ENCODE peak calls at places on chromosomes 2 and 18, in nine cellular contexts. G is A549, T is HepG2, V is stomach, L is suprapubic skin, R is K562, I is tibial nerve, H is GM12878, E is transverse colon. A is an unnamed sample. For H3K4me1, the result is how much of the 10 kb centered on the place peaks cover.

GRCh38 chr2:119311371-119311770 is 55.3 kb downstream of the C2orf76 start:
- DNase-seq in G (no peak), T (no peak), V (no peak), L (no peak), R (no peak), I (no peak), H (no peak), E (no peak), A (no peak)

GRCh38 chr18:7415081-7415894 is 151.8 kb upstream of the PTPRM start:
- DNase-seq in G (no peak), T (no peak), V (no peak), L (peak), R (no peak), I (no peak), H (no peak), E (no peak), A (no peak)

GRCh38 chr18:23272498-23273232 is 137.4 kb downstream of the CABLES1 start:
- DNase-seq in G (no peak), T (no peak), V (no peak), L (no peak), R (no peak), I (no peak), H (no peak), E (no peak), A (no peak)

GRCh38 chr2:175039031-175039430 is 33.9 kb upstream of the CHN1 start:
- DNase-seq in G (no peak), T (peak), V (no peak), L (no peak), R (no peak), I (no peak), H (no peak), E (no peak), A (no peak)

GRCh38 chr2:161952722-161953322 is 121.2 kb downstream of the DPP4 start:
- DNase-seq in G (no peak), T (no peak), V (no peak), L (no peak), R (no peak), I (no peak), H (no peak), E (no peak), A (no peak)

GRCh38 chr18:50427896-50428295 is 53.0 kb downstream of the SKA1 start:
- DNase-seq in G (no peak), T (no peak), V (no peak), L (no peak), R (no peak), I (no peak), H (no peak), E (no peak), A (no peak)

GRCh38 chr2:180208841-180209240 is 201.7 kb upstream of the CWC22 start:
- DNase-seq in G (no peak), T (no peak), V (no peak), L (no peak), R (no peak), I (no peak), H (no peak), E (no peak), A (no peak)

GRCh38 chr2:134575888-134576287 is 142.9 kb downstream of the TMEM163 start:
- DNase-seq in G (no peak), T (no peak), V (no peak), L (no peak), R (no peak), I (no peak), H (no peak), E (no peak), A (no peak)

GRCh38 chr2:144459937-144460336 is 60.0 kb downstream of the ZEB2 start:
- DNase-seq in G (no peak), T (no peak), V (no peak), L (no peak), R (no peak), I (no peak), H (no peak), E (no peak), A (no peak)

GRCh38 chr18:8834837-8835236 is 129.5 kb downstream of the MTCL1 start:
- DNase-seq in G (no peak), T (no peak), V (no peak), L (no peak), R (no peak), I (no peak), H (no peak), E (no peak), A (no peak)

GRCh38 chr18:57805117-57805516 is 2.0 kb upstream of the ATP8B1 start:
- DNase-seq in G (no peak), T (no peak), V (no peak), L (no peak), R (no peak), I (no peak), H (no peak), E (no peak), A (no peak)

GRCh38 chr18:29157905-29158304 is 981.0 kb upstream of the CDH2 start:
- DNase-seq in G (no peak), T (no peak), V (no peak), L (no peak), R (no peak), I (no peak), H (no peak), E (no peak), A (no peak)

GRCh38 chr2:26780203-26780760 is 5.6 kb upstream of the CENPA start:
- DNase-seq in G (no peak), T (no peak), V (no peak), L (peak), R (no peak), I (no peak), H (no peak), E (no peak), A (no peak)

GRCh38 chr2:239678666-239679296 is 278.0 kb upstream of the HDAC4 start:
- DNase-seq in G (no peak), T (no peak), V (no peak), L (no peak), R (no peak), I (no peak), H (no peak), E (no peak), A (no peak)

GRCh38 chr2:149388120-149388816 is 57.9 kb downstream of the LYPD6 start:
- DNase-seq in G (no peak), T (no peak), V (no peak), L (no peak), R (peak), I (no peak), H (no peak), E (no peak), A (no peak)

GRCh38 chr18:34972765-34973414 is 68.3 kb upstream of the MAPRE2 start:
- DNase-seq in G (no peak), T (no peak), V (no peak), L (no peak), R (no peak), I (no peak), H (no peak), E (no peak), A (no peak)

GRCh38 chr2:69154031-69154430 is 141.1 kb downstream of the ANTXR1 start:
- DNase-seq in G (no peak), T (no peak), V (no peak), L (no peak), R (no peak), I (no peak), H (no peak), E (no peak), A (no peak)

GRCh38 chr2:68907232-68907922 is 36.2 kb upstream of the BMP10 start:
- DNase-seq in G (no peak), T (no peak), V (no peak), L (no peak), R (no peak), I (no peak), H (no peak), E (no peak), A (no peak)

GRCh38 chr2:118847447-118848172 is at the start of gene EN1:
- DNase-seq in G (peak), T (no peak), V (no peak), L (peak), R (peak), I (no peak), H (no peak), E (no peak), A (no peak)

GRCh38 chr2:47534179-47534919 is 131.4 kb downstream of the MSH2 start:
- DNase-seq in G (peak), T (no peak), V (no peak), L (no peak), R (peak), I (no peak), H (no peak), E (peak), A (peak)

GRCh38 chr2:217563081-217563480 is 439.7 kb downstream of the TNS1 start:
- DNase-seq in G (no peak), T (no peak), V (no peak), L (no peak), R (no peak), I (no peak), H (no peak), E (no peak), A (no peak)

GRCh38 chr2:154974041-154974440 is 275.5 kb downstream of the KCNJ3 start:
- DNase-seq in G (no peak), T (no peak), V (no peak), L (no peak), R (no peak), I (no peak), H (no peak), E (no peak), A (no peak)

GRCh38 chr18:46096651-46097300 is 1.3 kb downstream of the ATP5F1A start:
- DNase-seq in G (peak), T (no peak), V (no peak), L (no peak), R (no peak), I (no peak), H (no peak), E (no peak), A (no peak)

GRCh38 chr2:239322414-239323086 is 78.3 kb downstream of the HDAC4 start:
- DNase-seq in G (no peak), T (no peak), V (no peak), L (peak), R (no peak), I (no peak), H (no peak), E (peak), A (no peak)

GRCh38 chr18:58257461-58257860 is 213.4 kb downstream of the NEDD4L start:
- DNase-seq in G (no peak), T (no peak), V (no peak), L (no peak), R (peak), I (no peak), H (no peak), E (no peak), A (no peak)

GRCh38 chr18:44411277-44411900 is 269.3 kb upstream of the SETBP1 start:
- DNase-seq in G (no peak), T (no peak), V (no peak), L (no peak), R (no peak), I (no peak), H (no peak), E (no peak), A (no peak)

GRCh38 chr2:223654384-223654915 is 52.3 kb upstream of the SCG2 start:
- DNase-seq in G (no peak), T (no peak), V (no peak), L (no peak), R (no peak), I (no peak), H (no peak), E (no peak), A (no peak)

GRCh38 chr2:181275643-181276070 is 181.5 kb upstream of the ITGA4 start:
- DNase-seq in G (no peak), T (no peak), V (no peak), L (no peak), R (no peak), I (no peak), H (no peak), E (peak), A (no peak)

GRCh38 chr2:163768881-163769681 is 33.3 kb upstream of the FIGN start:
- DNase-seq in G (no peak), T (no peak), V (no peak), L (no peak), R (no peak), I (no peak), H (no peak), E (no peak), A (no peak)

GRCh38 chr2:55045685-55046221 is 4.5 kb downstream of the RTN4 start:
- DNase-seq in G (no peak), T (peak), V (no peak), L (no peak), R (no peak), I (no peak), H (no peak), E (no peak), A (no peak)

GRCh38 chr2:38620282-38620977 is 17.7 kb upstream of the HNRNPLL start:
- DNase-seq in G (peak), T (peak), V (no peak), L (no peak), R (no peak), I (no peak), H (no peak), E (no peak), A (no peak)

GRCh38 chr18:8050616-8051314 is 483.6 kb downstream of the PTPRM start:
- DNase-seq in G (no peak), T (no peak), V (no peak), L (no peak), R (no peak), I (no peak), H (no peak), E (no peak), A (no peak)

GRCh38 chr2:136008205-136008865 is 22.9 kb upstream of the DARS1 start:
- DNase-seq in G (no peak), T (no peak), V (peak), L (no peak), R (no peak), I (no peak), H (no peak), E (peak), A (peak)

GRCh38 chr2:44866131-44866530 is 75.4 kb upstream of the SIX3 start:
- DNase-seq in G (no peak), T (no peak), V (no peak), L (no peak), R (no peak), I (no peak), H (no peak), E (no peak), A (no peak)

GRCh38 chr2:30566675-30567074 is 119.6 kb downstream of the LCLAT1 start:
- DNase-seq in G (no peak), T (no peak), V (no peak), L (no peak), R (no peak), I (no peak), H (no peak), E (no peak), A (no peak)

GRCh38 chr2:79621755-79622154 is 108.9 kb downstream of the CTNNA2 start:
- DNase-seq in G (no peak), T (no peak), V (no peak), L (no peak), R (no peak), I (no peak), H (no peak), E (no peak), A (no peak)

DNA sequence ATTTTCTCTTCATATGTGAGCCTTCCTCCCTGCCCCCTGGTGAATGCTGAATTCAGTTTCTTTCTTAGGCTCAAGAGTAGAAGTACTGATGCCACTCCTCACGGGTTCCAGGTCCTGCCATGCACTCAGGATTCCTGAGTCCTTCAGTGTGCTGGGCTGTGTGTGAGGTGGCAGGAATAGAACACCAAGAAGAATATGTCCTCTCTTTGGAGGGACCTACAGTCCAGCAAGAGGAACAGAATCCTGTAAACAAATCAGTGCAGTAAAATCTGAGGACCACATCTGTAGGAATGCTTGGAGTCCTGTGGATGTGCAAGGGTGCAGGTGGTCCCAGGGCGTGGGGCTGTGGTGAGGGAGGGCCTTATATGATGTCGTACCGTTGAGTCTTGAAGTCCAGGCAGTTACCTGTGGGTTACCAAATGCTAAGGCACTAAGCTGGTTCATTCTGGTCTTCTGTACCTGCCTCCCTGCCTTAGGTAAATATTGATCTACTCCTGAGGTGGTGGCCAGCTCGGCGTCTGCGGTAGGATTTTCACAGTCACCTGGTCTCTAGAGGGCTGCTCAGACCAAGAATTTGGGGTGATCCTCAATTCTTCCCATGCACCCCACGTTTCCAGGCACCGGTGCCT is 5.5 kb downstream of the ASAP2 start:
- DNase-seq in G (no peak), T (no peak), V (peak), L (no peak), R (no peak), I (no peak), H (no peak), E (peak), A (no peak)
- H3K4me1 ChIP-seq in G (under half), T (under half), V (half or more), L (half or more), R (under half), I (under half), H (under half), E (under half), A (under half)

GRCh38 chr18:55833543-55833942 is 245.6 kb upstream of the TCF4 start:
- DNase-seq in G (peak), T (no peak), V (no peak), L (no peak), R (no peak), I (no peak), H (no peak), E (no peak), A (no peak)

DNA sequence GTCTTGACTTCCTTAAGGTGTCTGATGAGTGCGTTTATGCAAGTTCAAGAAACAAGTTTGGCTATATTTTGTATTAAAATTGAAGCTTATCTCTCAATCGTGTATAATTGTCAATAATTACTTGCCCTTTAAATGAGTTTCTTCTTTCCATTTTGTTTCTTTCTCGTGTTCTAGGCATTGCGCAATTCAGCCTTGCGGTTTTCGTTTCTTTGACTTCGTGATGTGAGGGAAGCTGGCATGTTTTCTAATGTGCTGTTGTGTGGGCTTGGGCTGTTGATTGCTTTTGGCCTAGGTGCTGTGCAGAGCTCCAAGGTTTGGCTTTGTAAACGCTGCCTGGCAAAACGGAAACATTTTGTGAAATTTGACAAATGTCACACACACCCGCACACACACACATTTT is 242.5 kb upstream of the TCF4 start:
- DNase-seq in G (no peak), T (no peak), V (no peak), L (no peak), R (no peak), I (no peak), H (no peak), E (no peak), A (no peak)
- TF ChIP-seq EP300 in G (no peak), T (no peak), V (no peak), L (no peak), R (no peak), I (no peak), H (no peak), E (no peak), A (no peak)

GRCh38 chr2:241692448-241692847 is 5.8 kb upstream of the DTYMK start:
- DNase-seq in G (peak), T (no peak), V (no peak), L (no peak), R (no peak), I (no peak), H (no peak), E (no peak), A (no peak)

GRCh38 chr2:241686322-241686648 is 330 bp downstream of the DTYMK start:
- DNase-seq in G (no peak), T (no peak), V (no peak), L (no peak), R (no peak), I (no peak), H (no peak), E (no peak), A (no peak)

GRCh38 chr2:241689306-241689705 is 2.7 kb upstream of the DTYMK start:
- DNase-seq in G (no peak), T (no peak), V (no peak), L (no peak), R (no peak), I (no peak), H (no peak), E (no peak), A (no peak)

GRCh38 chr2:241690202-241690717 is 3.6 kb upstream of the DTYMK start:
- DNase-seq in G (no peak), T (no peak), V (no peak), L (no peak), R (no peak), I (no peak), H (no peak), E (no peak), A (no peak)

DNA sequence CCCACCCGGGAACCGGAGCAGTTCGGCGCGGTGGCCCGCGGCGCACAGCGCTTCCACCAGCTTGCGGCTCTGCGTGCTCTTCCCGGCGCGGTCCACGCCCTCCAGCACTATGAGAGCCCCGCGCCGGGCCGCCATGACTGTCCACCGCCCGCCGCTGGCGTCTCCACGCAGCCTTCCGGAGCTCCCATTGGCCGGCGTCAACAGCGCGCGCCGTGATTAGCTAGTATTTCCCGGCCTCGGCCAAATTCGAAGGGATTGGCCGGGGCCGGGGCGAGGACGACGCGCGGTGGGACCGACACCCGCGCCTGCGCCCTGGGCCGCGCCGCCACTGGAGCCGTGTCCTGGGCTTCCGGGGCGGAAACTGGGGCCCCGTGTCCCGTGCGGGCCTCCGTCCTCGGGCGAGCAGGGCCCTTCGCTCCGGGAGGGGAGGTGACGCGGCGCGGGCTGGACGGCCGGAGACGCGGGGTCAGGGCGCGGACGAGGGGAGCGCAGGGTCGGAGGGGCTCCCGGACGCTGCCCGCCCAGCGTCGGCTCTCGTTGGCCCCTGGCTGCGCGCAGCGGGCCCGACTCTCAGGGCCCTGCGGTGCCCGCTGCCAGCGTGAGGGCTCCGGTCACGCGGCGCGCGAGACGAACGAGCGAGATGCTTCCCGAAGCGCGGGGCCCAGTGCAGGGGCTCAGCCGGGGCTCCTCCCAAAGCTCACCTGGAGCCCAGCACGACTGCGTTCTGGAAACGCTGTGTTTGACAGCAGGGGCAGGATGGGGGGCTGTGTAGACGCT is at the start of gene DTYMK:
- DNase-seq in G (peak), T (peak), V (peak), L (peak), R (peak), I (peak), H (peak), E (peak), A (peak)
- TF ChIP-seq POLR2A in G (peak), T (peak), V (no peak), L (peak), R (peak), I (peak), H (peak), E (peak), A (peak)

GRCh38 chr2:230889911-230890601 is 25.3 kb downstream of the ITM2C start:
- DNase-seq in G (no peak), T (no peak), V (no peak), L (no peak), R (no peak), I (no peak), H (no peak), E (no peak), A (no peak)

GRCh38 chr2:230891509-230891908 is 26.8 kb downstream of the ITM2C start:
- DNase-seq in G (no peak), T (no peak), V (no peak), L (no peak), R (no peak), I (no peak), H (no peak), E (peak), A (no peak)

GRCh38 chr2:230888824-230889400 is 24.2 kb downstream of the ITM2C start:
- DNase-seq in G (no peak), T (no peak), V (no peak), L (no peak), R (no peak), I (no peak), H (no peak), E (no peak), A (no peak)

GRCh38 chr2:230890696-230891095 is 26.0 kb downstream of the ITM2C start:
- DNase-seq in G (no peak), T (no peak), V (no peak), L (no peak), R (no peak), I (no peak), H (no peak), E (no peak), A (no peak)

DNA sequence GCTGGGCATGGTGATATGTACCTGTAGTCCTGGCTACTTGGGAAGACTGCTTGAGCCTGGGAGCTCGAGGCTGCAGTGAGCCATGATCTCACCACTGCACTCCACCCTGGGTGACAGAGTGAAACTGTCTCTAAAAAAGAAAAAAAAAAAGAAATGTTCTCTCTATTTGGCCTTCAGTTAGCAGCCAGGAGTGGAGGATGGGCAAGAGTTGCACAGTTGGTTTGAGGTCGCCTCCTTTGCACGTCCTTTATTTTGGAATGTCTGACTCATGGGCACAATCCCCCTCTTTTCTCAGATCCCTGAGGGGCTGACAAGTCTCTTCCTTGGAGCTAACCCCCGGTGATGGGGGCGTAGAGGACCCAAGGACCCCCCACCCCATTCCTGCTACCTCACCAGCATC is 26.4 kb downstream of the ITM2C start:
- DNase-seq in G (no peak), T (no peak), V (no peak), L (no peak), R (no peak), I (no peak), H (no peak), E (no peak), A (no peak)
- H3K4me1 ChIP-seq in G (under half), T (under half), V (under half), L (under half), R (under half), I (under half), H (under half), E (under half), A (under half)

A was measured in sigmoid colon.